ENCODE peak calls at places on chromosomes 12 and 14, in five cellular contexts. One of them, this sample, is unnamed.

GRCh38 chr12:8658361-8658760 is 4.3 kb downstream of the MFAP5 start:
- DNase-seq in stimulated activated CD4-positive, alpha-beta T cell treated with anti-CD3 and anti-CD28 coated beads, Interleukin-15, amount 100 ng/mL, for 24 hours: no peak
- DNase-seq in left colon: no peak
- DNase-seq in GM18507: no peak
- DNase-seq in fibroblast of pulmonary artery: peak; percentile 58
- DNase-seq in this sample: no peak

GRCh38 chr12:47602330-47602729 is 103.5 kb downstream of the RPAP3 start:
- DNase-seq in fibroblast of pulmonary artery: peak; percentile 36
- DNase-seq in left colon: no peak
- DNase-seq in GM18507: no peak
- DNase-seq in stimulated activated CD4-positive, alpha-beta T cell treated with anti-CD3 and anti-CD28 coated beads, Interleukin-15, amount 100 ng/mL, for 24 hours: no peak
- DNase-seq in this sample: no peak

GRCh38 chr14:99749763-99750715 is 43.2 kb upstream of the EML1 start:
- DNase-seq in fibroblast of pulmonary artery: no peak
- DNase-seq in stimulated activated CD4-positive, alpha-beta T cell treated with anti-CD3 and anti-CD28 coated beads, Interleukin-15, amount 100 ng/mL, for 24 hours: no peak
- DNase-seq in left colon: no peak
- DNase-seq in GM18507: no peak
- DNase-seq in this sample: no peak

GRCh38 chr12:63944586-63945228 is 100.2 kb downstream of the SRGAP1 start:
- DNase-seq in stimulated activated CD4-positive, alpha-beta T cell treated with anti-CD3 and anti-CD28 coated beads, Interleukin-15, amount 100 ng/mL, for 24 hours: no peak
- DNase-seq in GM18507: no peak
- DNase-seq in left colon: no peak
- DNase-seq in fibroblast of pulmonary artery: peak; percentile 22
- DNase-seq in this sample: no peak

GRCh38 chr12:119780786-119781434 is 96.2 kb downstream of the CIT start:
- DNase-seq in GM18507: no peak
- DNase-seq in left colon: peak; percentile 34
- DNase-seq in fibroblast of pulmonary artery: peak; percentile 65
- DNase-seq in stimulated activated CD4-positive, alpha-beta T cell treated with anti-CD3 and anti-CD28 coated beads, Interleukin-15, amount 100 ng/mL, for 24 hours: no peak
- DNase-seq in this sample: no peak

GRCh38 chr14:89516173-89516572 is 99.1 kb upstream of the FOXN3 start:
- DNase-seq in GM18507: no peak
- DNase-seq in left colon: no peak
- DNase-seq in stimulated activated CD4-positive, alpha-beta T cell treated with anti-CD3 and anti-CD28 coated beads, Interleukin-15, amount 100 ng/mL, for 24 hours: no peak
- DNase-seq in fibroblast of pulmonary artery: no peak
- DNase-seq in this sample: no peak

GRCh38 chr12:132210223-132211055 is 66.2 kb downstream of the NOC4L start:
- DNase-seq in GM18507: no peak
- DNase-seq in fibroblast of pulmonary artery: no peak
- DNase-seq in left colon: no peak
- DNase-seq in stimulated activated CD4-positive, alpha-beta T cell treated with anti-CD3 and anti-CD28 coated beads, Interleukin-15, amount 100 ng/mL, for 24 hours: no peak
- DNase-seq in this sample: no peak

GRCh38 chr12:57471-57980 is 9.0 kb upstream of the IQSEC3 start:
- DNase-seq in stimulated activated CD4-positive, alpha-beta T cell treated with anti-CD3 and anti-CD28 coated beads, Interleukin-15, amount 100 ng/mL, for 24 hours: no peak
- DNase-seq in GM18507: no peak
- DNase-seq in left colon: no peak
- DNase-seq in fibroblast of pulmonary artery: no peak
- DNase-seq in this sample: no peak

GRCh38 chr12:97022831-97023230 is 115.8 kb downstream of the NEDD1 start:
- DNase-seq in left colon: no peak
- DNase-seq in GM18507: no peak
- DNase-seq in fibroblast of pulmonary artery: no peak
- DNase-seq in stimulated activated CD4-positive, alpha-beta T cell treated with anti-CD3 and anti-CD28 coated beads, Interleukin-15, amount 100 ng/mL, for 24 hours: no peak
- DNase-seq in this sample: no peak

GRCh38 chr12:116750298-116750697 is 12.2 kb downstream of the RNFT2 start:
- DNase-seq in fibroblast of pulmonary artery: no peak
- DNase-seq in GM18507: no peak
- DNase-seq in stimulated activated CD4-positive, alpha-beta T cell treated with anti-CD3 and anti-CD28 coated beads, Interleukin-15, amount 100 ng/mL, for 24 hours: no peak
- DNase-seq in left colon: no peak
- DNase-seq in this sample: no peak

GRCh38 chr12:47079365-47079893 is at the start of gene PCED1B:
- DNase-seq in GM18507: no peak
- DNase-seq in fibroblast of pulmonary artery: peak; percentile 84
- DNase-seq in left colon: peak; percentile 71
- DNase-seq in stimulated activated CD4-positive, alpha-beta T cell treated with anti-CD3 and anti-CD28 coated beads, Interleukin-15, amount 100 ng/mL, for 24 hours: peak; percentile 80
- DNase-seq in this sample: peak; percentile 85

GRCh38 chr14:57533214-57533613 is 39.6 kb upstream of the CCDC198 start:
- DNase-seq in fibroblast of pulmonary artery: peak; percentile 31
- DNase-seq in stimulated activated CD4-positive, alpha-beta T cell treated with anti-CD3 and anti-CD28 coated beads, Interleukin-15, amount 100 ng/mL, for 24 hours: peak; percentile 24
- DNase-seq in GM18507: no peak
- DNase-seq in left colon: no peak
- DNase-seq in this sample: peak; percentile 35

GRCh38 chr14:23636317-23637211 is at the start of gene DHRS2:
- DNase-seq in GM18507: no peak
- DNase-seq in left colon: no peak
- DNase-seq in stimulated activated CD4-positive, alpha-beta T cell treated with anti-CD3 and anti-CD28 coated beads, Interleukin-15, amount 100 ng/mL, for 24 hours: peak; percentile 14
- DNase-seq in fibroblast of pulmonary artery: no peak
- DNase-seq in this sample: peak; percentile 18

GRCh38 chr14:99241314-99242035 is 30.5 kb downstream of the BCL11B start:
- DNase-seq in stimulated activated CD4-positive, alpha-beta T cell treated with anti-CD3 and anti-CD28 coated beads, Interleukin-15, amount 100 ng/mL, for 24 hours: no peak
- DNase-seq in fibroblast of pulmonary artery: no peak
- DNase-seq in GM18507: no peak
- DNase-seq in left colon: no peak
- DNase-seq in this sample: peak; percentile 74

GRCh38 chr12:63862187-63863107 is 17.9 kb downstream of the SRGAP1 start:
- DNase-seq in stimulated activated CD4-positive, alpha-beta T cell treated with anti-CD3 and anti-CD28 coated beads, Interleukin-15, amount 100 ng/mL, for 24 hours: no peak
- DNase-seq in fibroblast of pulmonary artery: peak; percentile 37
- DNase-seq in GM18507: no peak
- DNase-seq in left colon: peak; percentile 79
- DNase-seq in this sample: no peak

GRCh38 chr12:106739815-106740552 is 34.5 kb upstream of the RIC8B start:
- DNase-seq in fibroblast of pulmonary artery: peak; percentile 69
- DNase-seq in stimulated activated CD4-positive, alpha-beta T cell treated with anti-CD3 and anti-CD28 coated beads, Interleukin-15, amount 100 ng/mL, for 24 hours: no peak
- DNase-seq in GM18507: no peak
- DNase-seq in left colon: no peak
- DNase-seq in this sample: no peak

GRCh38 chr12:109758406-109759075 is 44.9 kb downstream of the FAM222A start:
- DNase-seq in stimulated activated CD4-positive, alpha-beta T cell treated with anti-CD3 and anti-CD28 coated beads, Interleukin-15, amount 100 ng/mL, for 24 hours: no peak
- DNase-seq in GM18507: no peak
- DNase-seq in left colon: no peak
- DNase-seq in fibroblast of pulmonary artery: no peak
- DNase-seq in this sample: peak; percentile 1

GRCh38 chr14:90756755-90757345 is 59.4 kb downstream of the TTC7B start:
- DNase-seq in fibroblast of pulmonary artery: no peak
- DNase-seq in left colon: no peak
- DNase-seq in GM18507: no peak
- DNase-seq in stimulated activated CD4-positive, alpha-beta T cell treated with anti-CD3 and anti-CD28 coated beads, Interleukin-15, amount 100 ng/mL, for 24 hours: peak; percentile 13
- DNase-seq in this sample: peak; percentile 17

GRCh38 chr14:100070310-100070709 is 5.1 kb downstream of the EVL start:
- DNase-seq in GM18507: no peak
- DNase-seq in stimulated activated CD4-positive, alpha-beta T cell treated with anti-CD3 and anti-CD28 coated beads, Interleukin-15, amount 100 ng/mL, for 24 hours: peak; percentile 42
- DNase-seq in fibroblast of pulmonary artery: no peak
- DNase-seq in left colon: no peak
- DNase-seq in this sample: peak; percentile 63

GRCh38 chr12:65306603-65307501 is 28.4 kb downstream of the MSRB3 start:
- DNase-seq in GM18507: no peak
- DNase-seq in fibroblast of pulmonary artery: peak; percentile 88
- DNase-seq in stimulated activated CD4-positive, alpha-beta T cell treated with anti-CD3 and anti-CD28 coated beads, Interleukin-15, amount 100 ng/mL, for 24 hours: peak; percentile 6
- DNase-seq in left colon: peak; percentile 52
- DNase-seq in this sample: peak; percentile 12

GRCh38 chr12:88940854-88941253 is 360.6 kb upstream of the KITLG start:
- DNase-seq in GM18507: no peak
- DNase-seq in stimulated activated CD4-positive, alpha-beta T cell treated with anti-CD3 and anti-CD28 coated beads, Interleukin-15, amount 100 ng/mL, for 24 hours: no peak
- DNase-seq in left colon: no peak
- DNase-seq in fibroblast of pulmonary artery: no peak
- DNase-seq in this sample: no peak

GRCh38 chr14:71403673-71404072 is 496.4 kb downstream of the PCNX1 start:
- DNase-seq in stimulated activated CD4-positive, alpha-beta T cell treated with anti-CD3 and anti-CD28 coated beads, Interleukin-15, amount 100 ng/mL, for 24 hours: peak; percentile 22
- DNase-seq in GM18507: peak; percentile 11
- DNase-seq in fibroblast of pulmonary artery: peak; percentile 54
- DNase-seq in left colon: no peak
- DNase-seq in this sample: peak; percentile 43

GRCh38 chr14:32824195-32824594 is 114.5 kb upstream of the NPAS3 start:
- DNase-seq in GM18507: no peak
- DNase-seq in left colon: no peak
- DNase-seq in fibroblast of pulmonary artery: no peak
- DNase-seq in stimulated activated CD4-positive, alpha-beta T cell treated with anti-CD3 and anti-CD28 coated beads, Interleukin-15, amount 100 ng/mL, for 24 hours: no peak
- DNase-seq in this sample: no peak

GRCh38 chr12:4052691-4053090 is 179.5 kb upstream of the PARP11 start:
- DNase-seq in GM18507: no peak
- DNase-seq in stimulated activated CD4-positive, alpha-beta T cell treated with anti-CD3 and anti-CD28 coated beads, Interleukin-15, amount 100 ng/mL, for 24 hours: no peak
- DNase-seq in left colon: no peak
- DNase-seq in fibroblast of pulmonary artery: no peak
- DNase-seq in this sample: no peak

GRCh38 chr12:22410497-22410896 is 76.0 kb upstream of the ST8SIA1 start:
- DNase-seq in fibroblast of pulmonary artery: no peak
- DNase-seq in left colon: no peak
- DNase-seq in GM18507: no peak
- DNase-seq in stimulated activated CD4-positive, alpha-beta T cell treated with anti-CD3 and anti-CD28 coated beads, Interleukin-15, amount 100 ng/mL, for 24 hours: no peak
- DNase-seq in this sample: no peak

GRCh38 chr12:104866286-104866685 is 91.8 kb downstream of the SLC41A2 start:
- DNase-seq in stimulated activated CD4-positive, alpha-beta T cell treated with anti-CD3 and anti-CD28 coated beads, Interleukin-15, amount 100 ng/mL, for 24 hours: no peak
- DNase-seq in left colon: no peak
- DNase-seq in fibroblast of pulmonary artery: peak; percentile 89
- DNase-seq in GM18507: no peak
- DNase-seq in this sample: no peak

GRCh38 chr12:81863406-81863805 is 104.3 kb upstream of the PPFIA2 start:
- DNase-seq in stimulated activated CD4-positive, alpha-beta T cell treated with anti-CD3 and anti-CD28 coated beads, Interleukin-15, amount 100 ng/mL, for 24 hours: no peak
- DNase-seq in left colon: no peak
- DNase-seq in fibroblast of pulmonary artery: no peak
- DNase-seq in GM18507: no peak
- DNase-seq in this sample: no peak

GRCh38 chr14:35879141-35879648 is 53.1 kb downstream of the BRMS1L start:
- DNase-seq in left colon: no peak
- DNase-seq in fibroblast of pulmonary artery: peak; percentile 38
- DNase-seq in stimulated activated CD4-positive, alpha-beta T cell treated with anti-CD3 and anti-CD28 coated beads, Interleukin-15, amount 100 ng/mL, for 24 hours: no peak
- DNase-seq in GM18507: no peak
- DNase-seq in this sample: no peak

GRCh38 chr14:104993306-104993705 is 7.7 kb downstream of the CLBA1 start:
- DNase-seq in GM18507: no peak
- DNase-seq in left colon: no peak
- DNase-seq in stimulated activated CD4-positive, alpha-beta T cell treated with anti-CD3 and anti-CD28 coated beads, Interleukin-15, amount 100 ng/mL, for 24 hours: no peak
- DNase-seq in fibroblast of pulmonary artery: no peak
- DNase-seq in this sample: no peak

GRCh38 chr14:58243790-58244555 is 670 bp upstream of the PSMA3 start:
- DNase-seq in left colon: no peak
- DNase-seq in GM18507: no peak
- DNase-seq in fibroblast of pulmonary artery: peak; percentile 14
- DNase-seq in stimulated activated CD4-positive, alpha-beta T cell treated with anti-CD3 and anti-CD28 coated beads, Interleukin-15, amount 100 ng/mL, for 24 hours: no peak
- DNase-seq in this sample: no peak

GRCh38 chr12:1801285-1801975 is 18.9 kb upstream of the LRTM2 start:
- DNase-seq in stimulated activated CD4-positive, alpha-beta T cell treated with anti-CD3 and anti-CD28 coated beads, Interleukin-15, amount 100 ng/mL, for 24 hours: no peak
- DNase-seq in fibroblast of pulmonary artery: no peak
- DNase-seq in left colon: peak; percentile 20
- DNase-seq in GM18507: no peak
- DNase-seq in this sample: no peak